ENCODE peak calls at places on chromosomes 13 and 19, in four cellular contexts. One of them, this sample, is unnamed.

GRCh38 chr13:51731759-51732158 is 72.2 kb downstream of the DHRS12 start:
- DNase-seq in fibroblast of lung: peak; percentile 31
- DNase-seq in Peyer's patch: no peak
- DNase-seq in adrenal gland: no peak
- DNase-seq in this sample: no peak

GRCh38 chr13:92829930-92830329 is 396.7 kb upstream of the GPC6 start:
- DNase-seq in adrenal gland: no peak
- DNase-seq in fibroblast of lung: no peak
- DNase-seq in Peyer's patch: no peak
- DNase-seq in this sample: no peak

GRCh38 chr19:58474291-58474996 is 1.7 kb upstream of the ZNF446 start:
- DNase-seq in Peyer's patch: no peak
- DNase-seq in adrenal gland: no peak
- DNase-seq in fibroblast of lung: peak; percentile 90
- DNase-seq in this sample: no peak

GRCh38 chr13:77033717-77034302 is 6.9 kb upstream of the FBXL3 start:
- DNase-seq in adrenal gland: no peak
- DNase-seq in Peyer's patch: no peak
- DNase-seq in fibroblast of lung: no peak
- DNase-seq in this sample: no peak

GRCh38 chr19:9431475-9431874 is 3.9 kb downstream of the ZNF266 start:
- DNase-seq in adrenal gland: peak; percentile 69
- DNase-seq in Peyer's patch: no peak
- DNase-seq in fibroblast of lung: no peak
- DNase-seq in this sample: peak; percentile 55

GRCh38 chr13:76512676-76513277 is 373.4 kb downstream of the KCTD12 start:
- DNase-seq in adrenal gland: no peak
- DNase-seq in fibroblast of lung: peak; percentile 95
- DNase-seq in Peyer's patch: no peak
- DNase-seq in this sample: no peak

GRCh38 chr13:36526897-36527296 is 94.6 kb downstream of the CCNA1 start:
- DNase-seq in adrenal gland: no peak
- DNase-seq in fibroblast of lung: no peak
- DNase-seq in Peyer's patch: no peak
- DNase-seq in this sample: no peak

GRCh38 chr13:29852464-29853054 is 2.1 kb upstream of the UBL3 start:
- DNase-seq in fibroblast of lung: peak; percentile 55
- DNase-seq in adrenal gland: no peak
- DNase-seq in Peyer's patch: no peak
- DNase-seq in this sample: no peak

GRCh38 chr13:34076943-34077703 is 259.2 kb downstream of the RFC3 start:
- DNase-seq in Peyer's patch: no peak
- DNase-seq in fibroblast of lung: peak; percentile 79
- DNase-seq in adrenal gland: no peak
- DNase-seq in this sample: no peak

GRCh38 chr19:41767105-41767504 is 11.8 kb downstream of the CEACAM6 start:
- DNase-seq in adrenal gland: no peak
- DNase-seq in fibroblast of lung: no peak
- DNase-seq in Peyer's patch: no peak
- DNase-seq in this sample: no peak

GRCh38 chr13:109785892-109786450 is 412 bp downstream of the IRS2 start:
- DNase-seq in fibroblast of lung: no peak
- DNase-seq in Peyer's patch: no peak
- DNase-seq in adrenal gland: no peak
- DNase-seq in this sample: peak; percentile 21

GRCh38 chr19:57829316-57829715 is 783 bp upstream of the ZNF587B start:
- DNase-seq in Peyer's patch: no peak
- DNase-seq in adrenal gland: no peak
- DNase-seq in fibroblast of lung: peak; percentile 49
- DNase-seq in this sample: no peak

GRCh38 chr13:24161010-24161775 is 673 bp downstream of the SPATA13 start:
- DNase-seq in fibroblast of lung: peak; percentile 22
- DNase-seq in Peyer's patch: peak; percentile 62
- DNase-seq in adrenal gland: peak; percentile 59
- DNase-seq in this sample: peak; percentile 70

GRCh38 chr19:14370169-14370998 is 10.9 kb upstream of the ADGRE5 start:
- DNase-seq in Peyer's patch: peak; percentile 83
- DNase-seq in adrenal gland: no peak
- DNase-seq in fibroblast of lung: no peak
- DNase-seq in this sample: no peak

GRCh38 chr19:5002143-5002542 is 33.2 kb downstream of the KDM4B start:
- DNase-seq in fibroblast of lung: peak; percentile 82
- DNase-seq in Peyer's patch: no peak
- DNase-seq in adrenal gland: peak; percentile 78
- DNase-seq in this sample: no peak

GRCh38 chr13:44231786-44232516 is 141.7 kb upstream of the SERP2 start:
- DNase-seq in Peyer's patch: peak; percentile 83
- DNase-seq in fibroblast of lung: peak; percentile 95
- DNase-seq in adrenal gland: peak; percentile 95
- DNase-seq in this sample: peak; percentile 60

GRCh38 chr19:58367698-58368454 is 5.3 kb upstream of the ZNF497 start:
- DNase-seq in fibroblast of lung: no peak
- DNase-seq in Peyer's patch: no peak
- DNase-seq in adrenal gland: no peak
- DNase-seq in this sample: no peak

GRCh38 chr13:32381539-32381938 is 46.4 kb downstream of the N4BP2L1 start:
- DNase-seq in Peyer's patch: no peak
- DNase-seq in adrenal gland: peak; percentile 65
- DNase-seq in fibroblast of lung: peak; percentile 4
- DNase-seq in this sample: no peak

GRCh38 chr19:49570138-49570856 is 10.1 kb downstream of the NOSIP start:
- DNase-seq in adrenal gland: peak; percentile 86
- DNase-seq in Peyer's patch: peak; percentile 85
- DNase-seq in fibroblast of lung: peak; percentile 71
- DNase-seq in this sample: peak; percentile 46

GRCh38 chr19:12969292-12969988 is at the start of gene DAND5:
- DNase-seq in fibroblast of lung: no peak
- DNase-seq in Peyer's patch: no peak
- DNase-seq in adrenal gland: peak; percentile 78
- DNase-seq in this sample: no peak

GRCh38 chr19:54388001-54388802 is 23.5 kb upstream of the LAIR1 start:
- DNase-seq in Peyer's patch: peak; percentile 63
- DNase-seq in fibroblast of lung: no peak
- DNase-seq in adrenal gland: no peak
- DNase-seq in this sample: peak; percentile 58

GRCh38 chr13:42398542-42398941 is 126.6 kb downstream of the AKAP11 start:
- DNase-seq in Peyer's patch: no peak
- DNase-seq in adrenal gland: no peak
- DNase-seq in fibroblast of lung: no peak
- DNase-seq in this sample: no peak

GRCh38 chr19:19643158-19644053 is at the start of gene GMIP:
- DNase-seq in fibroblast of lung: peak; percentile 28
- DNase-seq in adrenal gland: peak; percentile 83
- DNase-seq in Peyer's patch: peak; percentile 96
- DNase-seq in this sample: peak; percentile 94

GRCh38 chr13:24097667-24098066 is 62.9 kb upstream of the SPATA13 start:
- DNase-seq in fibroblast of lung: no peak
- DNase-seq in Peyer's patch: no peak
- DNase-seq in adrenal gland: no peak
- DNase-seq in this sample: no peak

GRCh38 chr19:14096272-14096992 is 5.9 kb upstream of the SAMD1 start:
- DNase-seq in adrenal gland: no peak
- DNase-seq in fibroblast of lung: no peak
- DNase-seq in Peyer's patch: no peak
- DNase-seq in this sample: no peak

GRCh38 chr13:94177041-94177440 is 302.4 kb downstream of the DCT start:
- DNase-seq in Peyer's patch: no peak
- DNase-seq in fibroblast of lung: peak; percentile 17
- DNase-seq in adrenal gland: no peak
- DNase-seq in this sample: no peak

GRCh38 chr13:49890376-49890775 is 45.8 kb downstream of the SPRYD7 start:
- DNase-seq in Peyer's patch: no peak
- DNase-seq in fibroblast of lung: no peak
- DNase-seq in adrenal gland: no peak
- DNase-seq in this sample: no peak

GRCh38 chr19:16070366-16070990 is 5.8 kb upstream of the TPM4 start:
- DNase-seq in fibroblast of lung: no peak
- DNase-seq in Peyer's patch: peak; percentile 98
- DNase-seq in adrenal gland: peak; percentile 80
- DNase-seq in this sample: peak; percentile 94

GRCh38 chr13:106357198-106357597 is 178.3 kb downstream of the EFNB2 start:
- DNase-seq in fibroblast of lung: no peak
- DNase-seq in Peyer's patch: no peak
- DNase-seq in adrenal gland: no peak
- DNase-seq in this sample: no peak

DNA sequence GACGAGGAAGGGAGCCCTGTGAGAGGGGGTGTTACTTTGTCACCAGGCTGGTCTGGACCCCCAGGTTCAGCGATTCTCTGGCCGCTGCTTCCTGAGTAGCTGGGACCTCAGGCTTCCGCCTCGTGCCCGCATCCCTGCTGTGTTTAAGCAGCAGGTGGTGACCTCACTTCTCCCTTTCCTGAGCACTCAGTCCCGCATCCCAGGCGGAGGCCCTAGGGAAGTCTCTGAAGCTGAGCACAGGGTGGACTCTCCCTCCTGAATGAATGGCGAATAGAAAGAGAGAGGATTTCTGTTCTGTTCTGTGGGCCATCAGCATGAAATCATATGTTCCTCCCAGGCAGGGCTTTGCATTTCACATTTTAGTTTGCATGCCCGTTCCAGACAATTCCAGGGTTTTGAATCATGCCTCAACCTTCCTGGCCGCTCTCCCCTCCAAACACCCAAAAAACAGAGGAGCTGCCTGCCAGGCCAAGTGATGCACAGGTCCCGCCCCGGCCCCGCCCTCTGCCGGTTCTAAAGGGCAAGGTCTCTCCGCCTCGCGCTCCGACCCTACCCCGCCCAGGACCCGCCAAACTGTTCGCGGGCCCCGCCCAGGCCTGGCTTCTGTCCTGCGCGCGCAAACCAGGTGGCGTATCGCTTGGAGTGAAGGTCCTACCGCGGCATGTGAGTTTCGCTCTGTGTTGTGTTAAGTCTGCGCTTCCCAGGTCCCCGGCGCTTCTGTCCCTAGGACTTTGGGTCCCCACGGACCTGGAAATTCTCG is 35.1 kb upstream of the ZNF808 start:
- DNase-seq in fibroblast of lung: no peak
- DNase-seq in adrenal gland: no peak
- DNase-seq in Peyer's patch: no peak
- DNase-seq in this sample: no peak
- H3K4me3 ChIP-seq in fibroblast of lung: no peak overlapping the region
- H3K4me3 ChIP-seq in adrenal gland: no peak overlapping the region
- H3K4me3 ChIP-seq in Peyer's patch: no peak overlapping the region
- H3K4me3 ChIP-seq in this sample: no peak overlapping the region

GRCh38 chr19:483332-484072 is 12.8 kb upstream of the MADCAM1 start:
- DNase-seq in Peyer's patch: no peak
- DNase-seq in adrenal gland: no peak
- DNase-seq in fibroblast of lung: no peak
- DNase-seq in this sample: peak; percentile 32

GRCh38 chr19:480016-480855 is 16.1 kb upstream of the MADCAM1 start:
- DNase-seq in Peyer's patch: peak; percentile 84
- DNase-seq in adrenal gland: peak; percentile 93
- DNase-seq in fibroblast of lung: peak; percentile 25
- DNase-seq in this sample: peak; percentile 85

GRCh38 chr19:485122-485521 is 11.2 kb upstream of the MADCAM1 start:
- DNase-seq in adrenal gland: no peak
- DNase-seq in Peyer's patch: no peak
- DNase-seq in fibroblast of lung: no peak
- DNase-seq in this sample: no peak

GRCh38 chr19:484494-484893 is 11.8 kb upstream of the MADCAM1 start:
- DNase-seq in Peyer's patch: no peak
- DNase-seq in adrenal gland: no peak
- DNase-seq in fibroblast of lung: no peak
- DNase-seq in this sample: no peak

GRCh38 chr19:482186-483041 is 13.9 kb upstream of the MADCAM1 start:
- DNase-seq in Peyer's patch: no peak
- DNase-seq in adrenal gland: no peak
- DNase-seq in fibroblast of lung: no peak
- DNase-seq in this sample: no peak
- TF ChIP-seq CTCF in Peyer's patch: no peak
- TF ChIP-seq CTCF in adrenal gland: no peak
- TF ChIP-seq CTCF in fibroblast of lung: no peak
- TF ChIP-seq CTCF in this sample: no peak

GRCh38 chr19:39155114-39155700 is 29.6 kb downstream of the PAK4 start:
- DNase-seq in Peyer's patch: no peak
- DNase-seq in fibroblast of lung: no peak
- DNase-seq in adrenal gland: no peak
- DNase-seq in this sample: no peak
- H3K4me1 ChIP-seq in Peyer's patch: no peaks in the 10 kb centered on the region
- H3K4me1 ChIP-seq in fibroblast of lung: no peaks in the 10 kb centered on the region
- H3K4me1 ChIP-seq in adrenal gland: peaks cover 52% of the 10 kb centered on the region
- H3K4me1 ChIP-seq in this sample: peaks cover 25% of the 10 kb centered on the region

GRCh38 chr13:41008349-41008980 is 10.7 kb downstream of the ELF1 start:
- DNase-seq in fibroblast of lung: peak; percentile 54
- DNase-seq in Peyer's patch: no peak
- DNase-seq in adrenal gland: no peak
- DNase-seq in this sample: no peak
- H3K4me3 ChIP-seq in fibroblast of lung: no peak overlapping the region
- H3K4me3 ChIP-seq in Peyer's patch: no peak overlapping the region
- H3K4me3 ChIP-seq in adrenal gland: no peak overlapping the region
- H3K4me3 ChIP-seq in this sample: no peak overlapping the region

GRCh38 chr19:23436944-23437343 is 41.7 kb upstream of the ZNF91 start:
- DNase-seq in Peyer's patch: no peak
- DNase-seq in adrenal gland: no peak
- DNase-seq in fibroblast of lung: no peak
- DNase-seq in this sample: no peak
- TF ChIP-seq CTCF in Peyer's patch: no peak
- TF ChIP-seq CTCF in adrenal gland: no peak
- TF ChIP-seq CTCF in fibroblast of lung: no peak
- TF ChIP-seq CTCF in this sample: no peak

DNA sequence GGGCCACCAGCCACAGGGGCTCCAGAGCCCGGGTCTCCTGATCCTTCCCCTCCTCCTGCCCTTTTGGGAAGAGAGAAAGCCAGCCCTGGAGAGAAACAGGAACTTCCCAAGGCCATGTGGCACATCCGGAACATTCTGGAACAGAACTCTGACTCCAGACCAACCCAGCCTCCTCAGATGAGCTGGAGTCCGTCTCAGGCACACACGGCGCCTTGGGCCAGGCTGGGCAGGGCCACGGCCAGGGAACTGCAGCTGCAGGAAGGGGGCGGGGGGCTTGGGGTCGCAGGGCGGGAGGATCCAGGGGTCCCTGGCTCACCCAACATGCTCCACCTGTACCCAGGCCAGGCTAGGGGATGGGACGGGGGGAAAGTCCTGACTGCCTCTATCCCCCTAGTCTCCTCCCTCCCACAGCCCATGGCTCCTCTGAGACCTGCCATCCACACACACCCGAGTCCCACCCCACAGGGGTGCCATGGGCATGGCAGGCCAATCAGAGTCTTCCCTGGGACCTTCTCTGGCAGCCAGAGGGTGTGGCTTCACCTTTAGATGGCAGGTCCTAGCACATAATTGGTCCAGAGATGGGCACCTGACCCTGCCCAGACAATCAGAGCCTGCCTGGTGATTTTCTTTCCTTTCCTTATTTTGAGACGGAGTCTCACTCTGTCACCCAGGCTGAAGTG is 22.9 kb downstream of the SBNO2 start:
- DNase-seq in fibroblast of lung: no peak
- DNase-seq in Peyer's patch: no peak
- DNase-seq in adrenal gland: no peak
- DNase-seq in this sample: no peak
- H3K4me1 ChIP-seq in fibroblast of lung: peaks cover 23% of the 10 kb centered on the region
- H3K4me1 ChIP-seq in Peyer's patch: no peaks in the 10 kb centered on the region
- H3K4me1 ChIP-seq in adrenal gland: peaks cover 53% of the 10 kb centered on the region
- H3K4me1 ChIP-seq in this sample: peaks cover 19% of the 10 kb centered on the region

GRCh38 chr19:39768334-39768733 is 10.3 kb upstream of the LEUTX start:
- DNase-seq in adrenal gland: no peak
- DNase-seq in fibroblast of lung: no peak
- DNase-seq in Peyer's patch: no peak
- DNase-seq in this sample: no peak
- H3K4me3 ChIP-seq in adrenal gland: no peak overlapping the region
- H3K4me3 ChIP-seq in fibroblast of lung: no peak overlapping the region
- H3K4me3 ChIP-seq in Peyer's patch: no peak overlapping the region
- H3K4me3 ChIP-seq in this sample: no peak overlapping the region

This sample was measured in mucosa of descending colon.